ENCODE peak calls at places on chromosomes 16 and 17, in five cellular contexts. O is activated naive CD4-positive, alpha-beta T cell; R is right cardiac atrium; S is NCI-H774; Q is neuronal stem cell. P is an unnamed sample.

GRCh38 chr17:76714822-76715461 is 4.2 kb upstream of the MXRA7 start:
- DNase-seq in O (peak), R (peak), S (no peak), Q (no peak), P (no peak)

GRCh38 chr16:84054271-84054670 is 11.7 kb upstream of the SLC38A8 start:
- DNase-seq in O (no peak), R (no peak), S (no peak), Q (no peak), P (no peak)

GRCh38 chr17:66975614-66976378 is 11.3 kb downstream of the CACNG4 start:
- DNase-seq in O (no peak), R (peak), S (no peak), Q (no peak), P (no peak)

GRCh38 chr16:84761448-84762368 is 58.1 kb upstream of the CRISPLD2 start:
- DNase-seq in O (no peak), R (no peak), S (no peak), Q (no peak), P (no peak)

GRCh38 chr17:7393613-7394451 is 493 bp downstream of the PLSCR3 start:
- DNase-seq in O (peak), R (no peak), S (no peak), Q (no peak), P (no peak)

GRCh38 chr16:3808308-3809063 is 72.0 kb downstream of the CREBBP start:
- DNase-seq in O (no peak), R (no peak), S (no peak), Q (no peak), P (no peak)

GRCh38 chr17:44829558-44830358 is at the start of gene GJC1:
- DNase-seq in O (no peak), R (peak), S (peak), Q (peak), P (no peak)

GRCh38 chr17:48995332-48995870 is 1.8 kb upstream of the IGF2BP1 start:
- DNase-seq in O (no peak), R (peak), S (no peak), Q (peak), P (peak)

GRCh38 chr17:72575542-72576233 is 454.9 kb downstream of the SOX9 start:
- DNase-seq in O (no peak), R (no peak), S (no peak), Q (no peak), P (no peak)

GRCh38 chr17:16872836-16873653 is 98.9 kb downstream of the TNFRSF13B start:
- DNase-seq in O (no peak), R (no peak), S (peak), Q (peak), P (no peak)

GRCh38 chr17:44916059-44916780 is 920 bp upstream of the GFAP start:
- DNase-seq in O (no peak), R (peak), S (no peak), Q (peak), P (no peak)

GRCh38 chr17:80214878-80215210 is 5.3 kb downstream of the SGSH start:
- DNase-seq in O (no peak), R (peak), S (no peak), Q (no peak), P (no peak)

GRCh38 chr16:56462064-56462796 is 10.9 kb downstream of the OGFOD1 start:
- DNase-seq in O (no peak), R (no peak), S (no peak), Q (no peak), P (no peak)

GRCh38 chr16:31487720-31488629 is 5.1 kb downstream of the SLC5A2 start:
- DNase-seq in O (peak), R (peak), S (peak), Q (no peak), P (no peak)

GRCh38 chr17:28097254-28097653 is 54.8 kb downstream of the NLK start:
- DNase-seq in O (no peak), R (no peak), S (no peak), Q (no peak), P (no peak)